ENCODE peak calls at places on chromosomes 3 and 15, in seven cellular contexts. I is NCI-H460, E is lower lobe of right lung, G is SK-MEL-5, L is Daoy, W is HTR-8/SVneo, Q is body of pancreas. Y is an unnamed sample.

GRCh38 chr3:37321260-37321852 is 147.0 kb upstream of the LRRFIP2 start:
- DNase-seq in Q (no peak), W (no peak), L (no peak), I (no peak), G (no peak), E (no peak), Y (peak)

GRCh38 chr3:135148431-135148830 is 353.4 kb downstream of the EPHB1 start:
- DNase-seq in G (no peak), L (no peak), W (no peak), Q (peak), E (no peak), I (no peak), Y (no peak)

GRCh38 chr3:156445117-156445968 is 109.6 kb downstream of the SSR3 start:
- DNase-seq in Q (no peak), W (no peak), I (no peak), G (no peak), L (no peak), E (no peak), Y (peak)

GRCh38 chr3:196138927-196139680 is 57.2 kb upstream of the TFRC start:
- DNase-seq in I (no peak), W (peak), L (no peak), G (no peak), Q (no peak), E (peak), Y (peak)

GRCh38 chr3:100209169-100209568 is 51.6 kb upstream of the TBC1D23 start:
- DNase-seq in I (no peak), Q (no peak), L (no peak), E (no peak), G (no peak), W (no peak), Y (no peak)

GRCh38 chr3:123300056-123300455 is 98.3 kb downstream of the SEC22A start:
- DNase-seq in L (no peak), W (no peak), Q (no peak), I (no peak), G (no peak), E (peak), Y (no peak)

GRCh38 chr15:78914027-78914764 is 30.6 kb downstream of the CTSH start:
- DNase-seq in L (no peak), I (no peak), Q (peak), W (no peak), G (peak), E (no peak), Y (peak)

GRCh38 chr3:58179235-58180098 is 31.3 kb downstream of the DNASE1L3 start:
- DNase-seq in Q (no peak), L (no peak), W (no peak), G (no peak), I (no peak), E (no peak), Y (no peak)

GRCh38 chr15:31256385-31257265 is 70.0 kb upstream of the KLF13 start:
- DNase-seq in Q (no peak), E (no peak), G (no peak), L (no peak), W (no peak), I (no peak), Y (no peak)

GRCh38 chr3:52851348-52851747 is 16.5 kb upstream of the MUSTN1 start:
- DNase-seq in W (peak), E (no peak), L (peak), Q (peak), I (peak), G (peak), Y (no peak)

GRCh38 chr3:14143271-14143605 is 18.4 kb downstream of the TMEM43 start:
- DNase-seq in L (no peak), G (no peak), E (no peak), I (no peak), Q (no peak), W (no peak), Y (peak)

GRCh38 chr3:128554465-128555097 is 61.6 kb upstream of the GATA2 start:
- DNase-seq in E (no peak), I (no peak), W (no peak), Q (no peak), G (no peak), L (no peak), Y (no peak)

GRCh38 chr3:116316781-116317180 is 128.5 kb downstream of the LSAMP start:
- DNase-seq in W (no peak), G (no peak), L (no peak), I (no peak), Q (no peak), E (no peak), Y (no peak)